ENCODE peak calls at places on chromosomes 3 and 15, in eight cellular contexts. One of them, this sample, is unnamed.

GRCh38 chr15:40474581-40474980 is 3.8 kb downstream of the CHST14 start:
- DNase-seq in PC-9: no peak
- DNase-seq in heart right ventricle: no peak
- DNase-seq in hepatocyte: no peak
- DNase-seq in cardiac fibroblast: no peak
- DNase-seq in heart left ventricle: no peak
- DNase-seq in astrocyte of the spinal cord: no peak
- DNase-seq in uterus: no peak
- DNase-seq in this sample: no peak

GRCh38 chr3:195771651-195772300 is 40.0 kb downstream of the MUC4 start:
- DNase-seq in astrocyte of the spinal cord: no peak
- DNase-seq in heart right ventricle: no peak
- DNase-seq in uterus: no peak
- DNase-seq in hepatocyte: no peak
- DNase-seq in PC-9: no peak
- DNase-seq in cardiac fibroblast: no peak
- DNase-seq in heart left ventricle: no peak
- DNase-seq in this sample: no peak

GRCh38 chr3:184334470-184335158 is 2.8 kb upstream of the FAM131A start:
- DNase-seq in heart left ventricle: no peak
- DNase-seq in uterus: no peak
- DNase-seq in PC-9: peak; percentile 88
- DNase-seq in astrocyte of the spinal cord: peak; percentile 73
- DNase-seq in hepatocyte: peak; percentile 52
- DNase-seq in cardiac fibroblast: peak; percentile 72
- DNase-seq in heart right ventricle: no peak
- DNase-seq in this sample: no peak

GRCh38 chr15:65834603-65835282 is 34.5 kb upstream of the RAB11A start:
- DNase-seq in PC-9: no peak
- DNase-seq in heart left ventricle: no peak
- DNase-seq in uterus: no peak
- DNase-seq in hepatocyte: no peak
- DNase-seq in cardiac fibroblast: no peak
- DNase-seq in heart right ventricle: no peak
- DNase-seq in astrocyte of the spinal cord: no peak
- DNase-seq in this sample: no peak

GRCh38 chr3:53167418-53168174 is 6.6 kb downstream of the PRKCD start:
- DNase-seq in cardiac fibroblast: peak; percentile 18
- DNase-seq in heart right ventricle: no peak
- DNase-seq in astrocyte of the spinal cord: no peak
- DNase-seq in uterus: no peak
- DNase-seq in heart left ventricle: no peak
- DNase-seq in PC-9: no peak
- DNase-seq in hepatocyte: no peak
- DNase-seq in this sample: no peak

GRCh38 chr3:194715022-194715800 is 29.5 kb downstream of the FAM43A start:
- DNase-seq in hepatocyte: no peak
- DNase-seq in uterus: no peak
- DNase-seq in astrocyte of the spinal cord: no peak
- DNase-seq in heart left ventricle: no peak
- DNase-seq in PC-9: peak; percentile 82
- DNase-seq in heart right ventricle: no peak
- DNase-seq in cardiac fibroblast: peak; percentile 56
- DNase-seq in this sample: no peak

GRCh38 chr15:39194431-39194830 is 386.4 kb upstream of the THBS1 start:
- DNase-seq in heart left ventricle: no peak
- DNase-seq in cardiac fibroblast: peak; percentile 62
- DNase-seq in astrocyte of the spinal cord: peak; percentile 73
- DNase-seq in heart right ventricle: no peak
- DNase-seq in PC-9: no peak
- DNase-seq in uterus: no peak
- DNase-seq in hepatocyte: no peak
- DNase-seq in this sample: no peak

GRCh38 chr15:52112203-52112750 is 298 bp downstream of the BCL2L10 start:
- DNase-seq in uterus: no peak
- DNase-seq in hepatocyte: peak; percentile 46
- DNase-seq in heart left ventricle: no peak
- DNase-seq in cardiac fibroblast: no peak
- DNase-seq in astrocyte of the spinal cord: no peak
- DNase-seq in heart right ventricle: no peak
- DNase-seq in PC-9: peak; percentile 29
- DNase-seq in this sample: peak; percentile 83

GRCh38 chr3:80152692-80153091 is 384.9 kb upstream of the ROBO1 start:
- DNase-seq in hepatocyte: no peak
- DNase-seq in uterus: no peak
- DNase-seq in PC-9: no peak
- DNase-seq in cardiac fibroblast: no peak
- DNase-seq in heart right ventricle: no peak
- DNase-seq in heart left ventricle: no peak
- DNase-seq in astrocyte of the spinal cord: no peak
- DNase-seq in this sample: no peak

GRCh38 chr15:77026501-77027110 is 31.7 kb downstream of the PSTPIP1 start:
- DNase-seq in astrocyte of the spinal cord: no peak
- DNase-seq in cardiac fibroblast: no peak
- DNase-seq in hepatocyte: no peak
- DNase-seq in heart left ventricle: no peak
- DNase-seq in PC-9: no peak
- DNase-seq in heart right ventricle: no peak
- DNase-seq in uterus: no peak
- DNase-seq in this sample: peak; percentile 69
- TF ChIP-seq CTCF in astrocyte of the spinal cord: no peak
- TF ChIP-seq CTCF in cardiac fibroblast: no peak
- TF ChIP-seq CTCF in hepatocyte: no peak
- TF ChIP-seq CTCF in heart left ventricle: no peak
- TF ChIP-seq CTCF in PC-9: no peak
- TF ChIP-seq CTCF in heart right ventricle: no peak
- TF ChIP-seq CTCF in uterus: no peak
- TF ChIP-seq CTCF in this sample: no peak

DNA sequence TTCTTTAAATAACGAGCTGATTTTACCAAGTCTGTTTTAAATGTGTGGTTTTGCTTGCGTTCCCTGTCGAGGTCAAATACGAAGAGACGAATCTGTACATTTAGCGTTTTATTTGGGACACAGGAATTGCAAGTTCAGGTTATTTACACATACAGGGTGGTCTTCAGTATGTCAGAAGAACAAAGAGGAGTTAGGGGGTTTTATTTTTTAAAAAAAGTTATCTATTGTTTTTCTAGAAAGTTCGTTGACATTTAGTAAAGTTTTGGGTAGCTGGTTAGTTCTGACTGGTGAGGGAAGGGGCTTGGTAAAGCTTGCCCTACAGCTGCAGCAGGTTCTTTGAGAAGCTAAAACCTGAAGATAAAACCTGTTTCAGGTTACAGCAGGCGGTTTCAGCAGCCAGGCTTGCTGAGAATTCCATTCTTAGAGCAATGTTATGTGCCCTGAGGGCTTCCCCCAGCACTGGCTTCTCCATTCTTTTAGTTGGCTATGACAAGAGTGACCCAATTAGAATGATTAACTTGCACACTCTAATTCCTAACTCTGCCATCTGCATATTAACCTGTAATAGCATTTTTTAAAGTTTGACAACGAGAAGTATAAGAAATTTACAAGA is 810 bp upstream of the ZNF280D start:
- DNase-seq in uterus: no peak
- DNase-seq in heart right ventricle: no peak
- DNase-seq in PC-9: peak; percentile 18
- DNase-seq in cardiac fibroblast: no peak
- DNase-seq in astrocyte of the spinal cord: no peak
- DNase-seq in hepatocyte: no peak
- DNase-seq in heart left ventricle: no peak
- DNase-seq in this sample: no peak
- H3K4me3 ChIP-seq in uterus: peak overlapping the region; percentile 84
- H3K4me3 ChIP-seq in heart right ventricle: no peak overlapping the region
- H3K4me3 ChIP-seq in PC-9: peak overlapping the region; percentile 88
- H3K4me3 ChIP-seq in cardiac fibroblast: no peak overlapping the region
- H3K4me3 ChIP-seq in astrocyte of the spinal cord: no peak overlapping the region
- H3K4me3 ChIP-seq in hepatocyte: no peak overlapping the region
- H3K4me3 ChIP-seq in heart left ventricle: peak overlapping the region; percentile 73
- H3K4me3 ChIP-seq in this sample: no peak overlapping the region

DNA sequence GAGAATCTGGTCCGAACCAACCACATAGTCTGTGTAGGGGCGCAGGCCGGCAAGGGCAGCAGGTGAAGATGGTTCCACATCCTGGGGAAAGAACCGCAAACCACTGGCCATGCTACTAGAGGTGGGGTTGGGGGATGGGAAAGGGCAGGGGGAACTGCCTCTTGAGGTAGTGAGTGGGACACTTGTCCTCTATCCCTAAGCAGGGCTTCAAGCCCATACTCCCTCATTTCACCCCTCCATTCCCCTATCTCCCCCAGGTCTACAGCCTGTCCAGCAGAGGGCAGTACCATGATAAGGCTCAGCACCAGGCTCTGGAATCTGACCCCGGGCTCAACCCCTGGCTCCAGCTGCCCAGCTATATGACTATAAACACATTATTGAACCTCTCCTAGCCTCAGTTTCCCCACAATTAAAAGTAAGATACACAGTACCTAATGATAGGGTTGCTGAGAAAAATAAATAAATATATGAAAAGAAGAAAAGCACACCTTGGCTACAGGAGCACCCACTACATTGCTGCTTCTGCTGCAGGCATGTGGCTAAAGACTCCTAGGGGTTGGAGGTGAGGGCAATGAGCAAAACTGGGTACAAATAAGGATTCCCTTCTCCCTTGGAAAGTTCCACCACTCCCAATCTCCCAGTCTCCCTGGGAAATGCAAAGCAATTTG is 6.3 kb downstream of the GORASP1 start:
- DNase-seq in astrocyte of the spinal cord: no peak
- DNase-seq in cardiac fibroblast: peak; percentile 57
- DNase-seq in heart right ventricle: no peak
- DNase-seq in heart left ventricle: no peak
- DNase-seq in hepatocyte: peak; percentile 64
- DNase-seq in PC-9: peak; percentile 31
- DNase-seq in uterus: no peak
- DNase-seq in this sample: peak; percentile 69
- TF ChIP-seq CTCF in astrocyte of the spinal cord: peak; percentile 76
- TF ChIP-seq CTCF in cardiac fibroblast: peak; percentile 71
- TF ChIP-seq CTCF in heart right ventricle: peak; percentile 56
- TF ChIP-seq CTCF in heart left ventricle: peak; percentile 66
- TF ChIP-seq CTCF in hepatocyte: peak; percentile 58
- TF ChIP-seq CTCF in PC-9: peak; percentile 77
- TF ChIP-seq CTCF in uterus: peak; percentile 28
- TF ChIP-seq CTCF in this sample: no peak

GRCh38 chr3:169765281-169765624 is 393 bp upstream of the TERC start:
- DNase-seq in hepatocyte: no peak
- DNase-seq in astrocyte of the spinal cord: no peak
- DNase-seq in uterus: no peak
- DNase-seq in cardiac fibroblast: no peak
- DNase-seq in heart left ventricle: no peak
- DNase-seq in heart right ventricle: no peak
- DNase-seq in PC-9: no peak
- DNase-seq in this sample: no peak

GRCh38 chr3:169771651-169772529 is 1.3 kb upstream of the MYNN start:
- DNase-seq in heart left ventricle: peak; percentile 33
- DNase-seq in astrocyte of the spinal cord: peak; percentile 90
- DNase-seq in hepatocyte: peak; percentile 87
- DNase-seq in PC-9: peak; percentile 73
- DNase-seq in cardiac fibroblast: peak; percentile 87
- DNase-seq in uterus: peak; percentile 56
- DNase-seq in heart right ventricle: peak; percentile 32
- DNase-seq in this sample: peak; percentile 85

GRCh38 chr3:169772951-169773816 is at the start of gene MYNN:
- DNase-seq in heart right ventricle: peak; percentile 94
- DNase-seq in cardiac fibroblast: peak; percentile 90
- DNase-seq in hepatocyte: peak; percentile 96
- DNase-seq in PC-9: peak; percentile 91
- DNase-seq in heart left ventricle: peak; percentile 93
- DNase-seq in uterus: peak; percentile 92
- DNase-seq in astrocyte of the spinal cord: peak; percentile 89
- DNase-seq in this sample: peak; percentile 99

GRCh38 chr3:169772530-169772950 is 656 bp upstream of the MYNN start:
- DNase-seq in PC-9: peak; percentile 80
- DNase-seq in uterus: peak; percentile 76
- DNase-seq in astrocyte of the spinal cord: peak; percentile 88
- DNase-seq in cardiac fibroblast: peak; percentile 84
- DNase-seq in hepatocyte: peak; percentile 90
- DNase-seq in heart left ventricle: peak; percentile 73
- DNase-seq in heart right ventricle: peak; percentile 75
- DNase-seq in this sample: no peak

DNA sequence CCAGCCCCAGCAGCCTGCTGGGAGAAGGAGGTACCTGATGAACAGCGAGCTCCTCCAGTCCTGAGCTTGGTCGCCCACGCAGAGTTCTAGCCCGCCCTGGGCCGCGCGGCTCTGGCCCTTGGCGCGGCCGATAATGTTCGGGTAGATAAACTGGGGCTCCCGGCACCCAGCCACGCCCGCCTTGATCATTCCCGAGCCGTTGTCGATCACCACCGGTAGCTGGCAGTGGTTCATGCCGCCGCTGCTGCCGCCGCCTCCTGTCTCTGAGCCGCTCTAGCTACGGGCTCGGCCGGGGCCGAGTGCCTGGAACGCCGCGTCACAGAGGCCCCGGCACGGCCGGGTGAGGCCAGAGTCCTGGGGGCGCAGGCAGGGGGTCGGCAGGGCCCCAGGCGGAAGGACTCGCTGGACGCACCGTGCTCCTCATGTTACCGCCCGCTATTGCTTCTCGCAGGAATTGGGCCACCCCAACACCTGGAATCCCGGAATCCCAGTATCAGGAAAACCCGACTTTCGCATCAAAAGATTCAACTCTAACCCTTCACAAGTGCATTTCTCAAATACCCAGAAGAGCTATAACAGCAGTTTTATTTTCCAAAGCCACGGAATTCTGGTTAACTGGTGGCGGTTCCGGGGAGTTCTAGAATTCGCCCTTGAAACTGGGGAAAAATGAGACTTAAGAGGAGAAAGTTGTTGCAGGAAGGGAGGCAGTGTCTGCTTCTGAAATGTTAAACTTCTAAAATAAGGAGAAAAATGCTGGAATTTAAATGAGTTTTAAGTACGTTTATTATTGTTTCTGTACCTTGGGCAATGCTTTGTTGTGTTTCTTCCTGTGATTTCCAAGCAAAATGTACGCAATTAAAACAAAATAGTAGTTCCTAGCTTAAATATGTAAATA is at the start of gene ACTRT3:
- DNase-seq in uterus: peak; percentile 56
- DNase-seq in astrocyte of the spinal cord: peak; percentile 70
- DNase-seq in cardiac fibroblast: peak; percentile 70
- DNase-seq in PC-9: peak; percentile 68
- DNase-seq in hepatocyte: peak; percentile 85
- DNase-seq in heart left ventricle: peak; percentile 64
- DNase-seq in heart right ventricle: peak; percentile 66
- DNase-seq in this sample: peak; percentile 92
- H3K4me3 ChIP-seq in uterus: peak within 1 kb of the TSS; percentile 50
- H3K4me3 ChIP-seq in astrocyte of the spinal cord: peak within 1 kb of the TSS; percentile 58
- H3K4me3 ChIP-seq in cardiac fibroblast: peak within 1 kb of the TSS; percentile 64
- H3K4me3 ChIP-seq in PC-9: peak within 1 kb of the TSS; percentile 100
- H3K4me3 ChIP-seq in hepatocyte: peak within 1 kb of the TSS; percentile 24
- H3K4me3 ChIP-seq in heart left ventricle: peak within 1 kb of the TSS; percentile 68
- H3K4me3 ChIP-seq in heart right ventricle: peak within 1 kb of the TSS; percentile 7
- H3K4me3 ChIP-seq in this sample: peak within 1 kb of the TSS; percentile 50

This sample was measured in lower leg skin.